ENCODE peak calls at places on chromosome 10, in four cellular contexts. T, A, R and W are unnamed samples.

GRCh38 chr10:96341219-96342182 is 17.3 kb downstream of the OPALIN start:
- DNase-seq in A (no peak), R (no peak), T (no peak), W (no peak)

GRCh38 chr10:117933036-117933435 is 113.7 kb downstream of the RAB11FIP2 start:
- DNase-seq in R (no peak), A (no peak), T (no peak), W (no peak)

GRCh38 chr10:86520871-86521619 is 547 bp downstream of the WAPL start:
- DNase-seq in A (no peak), R (no peak), T (peak), W (peak)

GRCh38 chr10:21020545-21020944 is 123.4 kb upstream of the NEBL start:
- DNase-seq in A (peak), R (no peak), T (peak), W (peak)

GRCh38 chr10:96402417-96403305 is 43.9 kb upstream of the OPALIN start:
- DNase-seq in R (no peak), A (no peak), T (no peak), W (no peak)

GRCh38 chr10:97179731-97180366 is 5.9 kb downstream of the SLIT1 start:
- DNase-seq in A (no peak), R (no peak), T (peak), W (no peak)

GRCh38 chr10:119917777-119918176 is 25.2 kb downstream of the SEC23IP start:
- DNase-seq in T (no peak), A (no peak), R (no peak), W (no peak)

GRCh38 chr10:131310054-131310903 is 1.2 kb downstream of the TCERG1L start:
- DNase-seq in T (no peak), R (no peak), A (no peak), W (no peak)

GRCh38 chr10:131727612-131728011 is 173.2 kb upstream of the PPP2R2D start:
- DNase-seq in R (no peak), A (no peak), T (no peak), W (no peak)

GRCh38 chr10:68185085-68185484 is 46.8 kb downstream of the ATOH7 start:
- DNase-seq in A (no peak), R (no peak), T (no peak), W (no peak)

GRCh38 chr10:11396311-11396960 is 215.0 kb downstream of the USP6NL start:
- DNase-seq in R (no peak), T (no peak), A (no peak), W (no peak)

GRCh38 chr10:1627945-1628344 is 109.4 kb downstream of the ADARB2 start:
- DNase-seq in T (no peak), A (no peak), R (no peak), W (no peak)

GRCh38 chr10:13853854-13854253 is 267.1 kb downstream of the PRPF18 start:
- DNase-seq in A (no peak), T (no peak), R (no peak), W (no peak)

GRCh38 chr10:85611746-85612377 is 754.7 kb downstream of the GRID1 start:
- DNase-seq in T (no peak), A (no peak), R (no peak), W (no peak)

GRCh38 chr10:4353964-4354363 is 472.0 kb upstream of the AKR1E2 start:
- DNase-seq in A (no peak), R (no peak), T (no peak), W (no peak)

GRCh38 chr10:12252882-12253546 is 57.0 kb downstream of the CDC123 start:
- DNase-seq in A (no peak), T (peak), R (no peak), W (no peak)

GRCh38 chr10:63412304-63412703 is 53.5 kb downstream of the JMJD1C start:
- DNase-seq in R (no peak), A (no peak), T (no peak), W (no peak)

GRCh38 chr10:24039897-24040296 is 169.0 kb upstream of the KIAA1217 start:
- DNase-seq in A (no peak), R (no peak), T (no peak), W (no peak)

GRCh38 chr10:30445716-30446115 is 11.7 kb downstream of the MAP3K8 start:
- DNase-seq in T (no peak), A (no peak), R (no peak), W (no peak)

GRCh38 chr10:84205049-84205852 is 10.9 kb downstream of the CDHR1 start:
- DNase-seq in A (peak), R (peak), T (peak), W (peak)

GRCh38 chr10:13633689-13634088 is 46.9 kb downstream of the PRPF18 start:
- DNase-seq in T (no peak), R (no peak), A (no peak), W (no peak)

GRCh38 chr10:122861724-122862161 is 16.1 kb upstream of the CUZD1 start:
- DNase-seq in T (peak), R (no peak), A (no peak), W (no peak)

GRCh38 chr10:132319853-132320669 is 11.9 kb upstream of the LRRC27 start:
- DNase-seq in T (peak), A (peak), R (peak), W (peak)

GRCh38 chr10:59872892-59873463 is 33.4 kb downstream of the CCDC6 start:
- DNase-seq in A (no peak), R (no peak), T (no peak), W (no peak)

GRCh38 chr10:59894114-59894513 is 12.2 kb downstream of the CCDC6 start:
- DNase-seq in T (no peak), A (no peak), R (no peak), W (no peak)

GRCh38 chr10:69316313-69317059 is 38.2 kb downstream of the HK1 start:
- DNase-seq in T (no peak), R (no peak), A (no peak), W (no peak)

GRCh38 chr10:111207525-111207924 is 130.7 kb downstream of the ADRA2A start:
- DNase-seq in A (no peak), T (peak), R (no peak), W (no peak)

GRCh38 chr10:131743190-131744151 is 157.3 kb upstream of the PPP2R2D start:
- DNase-seq in A (peak), T (no peak), R (no peak), W (peak)

GRCh38 chr10:29389935-29390334 is 101.1 kb downstream of the LYZL1 start:
- DNase-seq in A (no peak), R (no peak), T (no peak), W (no peak)

GRCh38 chr10:14560274-14560673 is 214.4 kb downstream of the FAM107B start:
- DNase-seq in A (no peak), R (peak), T (no peak), W (no peak)

GRCh38 chr10:82981137-82981723 is 1106.2 kb downstream of the NRG3 start:
- DNase-seq in R (no peak), A (no peak), T (no peak), W (no peak)

GRCh38 chr10:53839437-53840039 is 961.5 kb downstream of the PCDH15 start:
- DNase-seq in R (no peak), T (no peak), A (no peak), W (no peak)

GRCh38 chr10:70776455-70777005 is 8.6 kb downstream of the TBATA start:
- DNase-seq in T (no peak), R (no peak), A (no peak), W (no peak)

GRCh38 chr10:111347386-111348005 is 270.7 kb downstream of the ADRA2A start:
- DNase-seq in T (no peak), R (no peak), A (no peak), W (no peak)

GRCh38 chr10:95291634-95292039 is 834 bp upstream of the PDLIM1 start:
- DNase-seq in T (no peak), A (no peak), R (no peak), W (no peak)

GRCh38 chr10:95296764-95297163 is 6.0 kb upstream of the PDLIM1 start:
- DNase-seq in A (no peak), R (no peak), T (no peak), W (no peak)

GRCh38 chr10:95297402-95297801 is 6.6 kb upstream of the PDLIM1 start:
- DNase-seq in R (no peak), A (no peak), T (peak), W (peak)

GRCh38 chr10:95290801-95291633 is at the start of gene PDLIM1:
- DNase-seq in A (no peak), R (no peak), T (peak), W (peak)

GRCh38 chr10:95295031-95295755 is 4.4 kb upstream of the PDLIM1 start:
- DNase-seq in A (peak), T (peak), R (no peak), W (peak)
- TF ChIP-seq SPI1 in A (peak), T (no peak), R (no peak), W (peak)

DNA sequence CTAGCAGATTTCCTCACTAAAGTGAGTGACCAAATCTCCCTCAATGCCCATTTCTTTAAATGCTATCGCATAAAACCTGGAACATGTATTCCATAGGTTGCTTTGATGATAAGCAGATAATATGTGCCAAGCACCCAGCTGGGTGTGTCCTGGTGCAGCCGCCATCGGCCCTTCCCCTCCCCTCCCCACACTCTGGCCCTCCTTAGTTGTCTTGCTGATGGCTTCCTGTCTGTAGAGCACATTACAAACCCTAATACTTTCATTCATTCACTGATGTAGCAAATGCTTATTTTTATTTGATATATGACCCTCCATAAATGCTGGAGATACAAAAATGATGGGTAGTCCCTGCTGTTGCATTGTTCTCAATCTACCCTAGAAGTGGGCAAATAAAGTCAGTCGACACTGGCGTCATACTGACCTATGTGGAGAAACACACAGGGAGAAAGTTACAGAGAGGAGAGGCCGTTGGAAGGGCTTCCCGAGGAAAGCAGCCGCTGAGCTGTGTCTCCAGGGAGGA is 26.2 kb downstream of the ST8SIA6 start:
- DNase-seq in R (no peak), T (no peak), A (no peak), W (no peak)
- TF ChIP-seq SPI1 in R (no peak), T (no peak), A (no peak), W (no peak)

GRCh38 chr10:43402176-43402575 is 6.8 kb downstream of the HNRNPF start:
- DNase-seq in R (peak), A (no peak), T (no peak), W (no peak)
- TF ChIP-seq SPI1 in R (no peak), A (no peak), T (no peak), W (no peak)

GRCh38 chr10:124997246-124997790 is 55.4 kb downstream of the ZRANB1 start:
- DNase-seq in A (no peak), T (no peak), R (no peak), W (peak)
- TF ChIP-seq SPI1 in A (no peak), T (no peak), R (no peak), W (no peak)

DNA sequence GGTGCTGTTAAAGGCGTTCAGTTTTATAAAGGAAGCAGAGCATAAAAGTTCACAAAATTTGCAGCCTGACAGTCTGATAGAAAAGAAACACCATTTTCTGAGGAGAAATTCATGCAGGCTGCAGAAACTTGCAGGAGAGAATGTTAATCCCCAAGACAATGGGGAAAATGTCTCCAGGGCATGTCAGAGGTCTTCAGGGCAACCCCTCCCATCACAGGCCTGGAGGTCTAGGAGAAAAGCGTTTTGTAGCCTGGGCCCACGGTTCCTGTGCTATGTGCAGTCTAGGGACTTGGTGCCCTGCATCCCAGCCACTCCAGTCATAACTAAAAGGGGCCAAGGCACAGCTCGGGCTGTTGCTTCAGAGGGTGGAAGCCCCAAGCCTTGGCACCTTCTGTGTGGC is 68.4 kb upstream of the GJD4 start:
- DNase-seq in T (no peak), A (no peak), R (no peak), W (no peak)
- TF ChIP-seq SPI1 in T (no peak), A (no peak), R (no peak), W (no peak)

DNA sequence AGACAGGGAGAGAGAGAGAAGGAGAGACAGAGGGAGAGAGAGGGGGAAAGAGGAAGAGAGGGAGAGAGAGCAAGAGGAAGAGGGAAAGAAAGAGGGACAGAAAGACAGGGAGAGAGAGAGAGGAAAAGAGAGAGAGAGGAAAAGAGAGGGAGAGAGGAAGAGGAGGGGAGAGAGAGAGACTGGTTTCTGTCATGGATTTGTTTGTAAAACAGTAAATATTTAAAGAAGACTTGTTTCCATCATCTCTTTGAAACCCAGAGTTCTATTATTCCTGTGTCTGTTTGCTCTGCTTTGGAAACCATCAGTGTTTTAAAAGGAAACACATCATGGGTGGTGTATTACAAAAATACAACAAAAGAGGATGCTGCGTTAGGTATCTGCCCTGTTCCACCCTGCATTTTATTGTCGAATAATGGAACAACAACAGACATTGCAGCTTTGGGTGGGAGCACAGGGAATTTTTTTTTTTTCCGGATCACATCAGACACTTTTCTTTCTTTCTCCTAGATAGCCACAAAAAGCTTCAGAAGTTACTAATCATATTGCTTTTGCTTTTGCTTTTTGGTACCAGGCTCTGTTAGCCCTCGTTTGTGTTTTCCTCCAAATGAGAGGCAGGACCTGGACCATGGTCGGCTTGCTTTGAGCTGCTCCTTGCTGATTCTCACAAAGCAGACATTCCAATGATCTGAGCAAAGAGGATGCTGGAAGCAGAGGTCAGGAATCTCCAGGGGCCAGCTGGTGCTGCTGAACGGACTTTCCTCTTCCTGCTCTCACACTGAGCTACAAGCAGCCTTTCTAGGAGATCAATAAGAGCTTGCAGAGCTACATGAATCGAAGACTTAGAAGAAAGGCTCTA is 150.9 kb upstream of the RSU1 start:
- DNase-seq in R (no peak), A (no peak), T (no peak), W (no peak)
- TF ChIP-seq SPI1 in R (no peak), A (no peak), T (no peak), W (no peak)

GRCh38 chr10:126042906-126043305 is 146.5 kb downstream of the FANK1 start:
- DNase-seq in A (no peak), R (no peak), T (no peak), W (no peak)
- TF ChIP-seq SPI1 in A (no peak), R (no peak), T (no peak), W (no peak)

GRCh38 chr10:73653701-73654100 is 2.1 kb downstream of the SYNPO2L start:
- DNase-seq in A (no peak), T (peak), R (no peak), W (no peak)
- TF ChIP-seq SPI1 in A (no peak), T (no peak), R (no peak), W (no peak)

GRCh38 chr10:47359626-47360418 is 11.7 kb downstream of the RBP3 start:
- DNase-seq in R (no peak), T (no peak), A (no peak), W (no peak)

GRCh38 chr10:47357131-47357582 is 9.0 kb downstream of the RBP3 start:
- DNase-seq in T (no peak), R (no peak), A (no peak), W (no peak)

GRCh38 chr10:47359101-47359500 is 10.9 kb downstream of the RBP3 start:
- DNase-seq in T (no peak), A (no peak), R (no peak), W (no peak)

GRCh38 chr10:47357911-47358310 is 9.7 kb downstream of the RBP3 start:
- DNase-seq in R (no peak), A (no peak), T (no peak), W (no peak)

DNA sequence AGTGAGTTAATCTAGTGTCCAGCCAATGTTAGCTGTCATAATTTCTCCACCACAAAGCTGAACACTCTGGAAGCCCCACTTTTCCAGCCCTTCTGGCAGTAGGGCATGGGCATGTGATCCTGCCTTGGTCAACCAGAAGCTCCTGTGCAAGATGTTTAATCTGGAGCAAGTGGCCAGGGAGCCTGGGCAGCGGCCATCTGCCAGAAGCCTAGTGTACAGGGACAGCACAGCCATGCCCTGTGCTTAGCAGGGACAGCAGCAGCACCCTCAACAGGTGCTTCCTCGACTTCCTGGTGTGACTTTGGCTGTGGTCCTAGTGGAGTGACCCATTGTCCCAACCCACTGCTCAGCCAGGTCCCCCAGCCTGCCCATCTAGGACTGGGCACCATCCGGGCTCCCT is 10.3 kb downstream of the RBP3 start:
- DNase-seq in T (no peak), R (no peak), A (no peak), W (no peak)
- TF ChIP-seq SPI1 in T (no peak), R (no peak), A (no peak), W (no peak)